ENCODE peak calls at places on chromosome 17, in five cellular contexts. One of them, this sample, is unnamed.

GRCh38 chr17:79691931-79692330 is 38.8 kb upstream of the ENPP7 start:
- DNase-seq in SK-N-SH: no peak
- DNase-seq in GM12878: no peak
- DNase-seq in H1: no peak
- DNase-seq in K562: no peak
- DNase-seq in this sample: no peak

GRCh38 chr17:78888911-78889496 is 14.0 kb downstream of the CEP295NL start:
- DNase-seq in SK-N-SH: no peak
- DNase-seq in GM12878: no peak
- DNase-seq in H1: no peak
- DNase-seq in K562: no peak
- DNase-seq in this sample: no peak

GRCh38 chr17:42518046-42518754 is 17.8 kb upstream of the NAGLU start:
- DNase-seq in H1: no peak
- DNase-seq in K562: peak
- DNase-seq in SK-N-SH: no peak
- DNase-seq in GM12878: no peak
- DNase-seq in this sample: no peak

GRCh38 chr17:77717941-77718668 is 240.4 kb upstream of the TNRC6C start:
- DNase-seq in H1: no peak
- DNase-seq in GM12878: no peak
- DNase-seq in K562: no peak
- DNase-seq in SK-N-SH: no peak
- DNase-seq in this sample: peak

GRCh38 chr17:1888741-1889140 is 58.9 kb downstream of the RPA1 start:
- DNase-seq in GM12878: no peak
- DNase-seq in K562: no peak
- DNase-seq in H1: no peak
- DNase-seq in SK-N-SH: no peak
- DNase-seq in this sample: no peak

GRCh38 chr17:38415250-38416194 is 12.7 kb upstream of the ARHGAP23 start:
- DNase-seq in SK-N-SH: no peak
- DNase-seq in GM12878: peak
- DNase-seq in K562: no peak
- DNase-seq in H1: no peak
- DNase-seq in this sample: peak

GRCh38 chr17:42980766-42981397 is 517 bp downstream of the RUNDC1 start:
- DNase-seq in K562: peak
- DNase-seq in SK-N-SH: peak
- DNase-seq in H1: no peak
- DNase-seq in GM12878: peak
- DNase-seq in this sample: peak

GRCh38 chr17:48595107-48595999 is 1.8 kb upstream of the HOXB5 start:
- DNase-seq in H1: no peak
- DNase-seq in SK-N-SH: no peak
- DNase-seq in GM12878: no peak
- DNase-seq in K562: no peak
- DNase-seq in this sample: no peak

GRCh38 chr17:44924107-44924544 is 8.8 kb upstream of the GFAP start:
- DNase-seq in GM12878: no peak
- DNase-seq in K562: no peak
- DNase-seq in SK-N-SH: no peak
- DNase-seq in H1: no peak
- DNase-seq in this sample: no peak

GRCh38 chr17:41101586-41102259 is at the start of gene KRTAP4-16:
- DNase-seq in GM12878: no peak
- DNase-seq in SK-N-SH: no peak
- DNase-seq in K562: no peak
- DNase-seq in H1: no peak
- DNase-seq in this sample: no peak

GRCh38 chr17:43530303-43531081 is 15.6 kb downstream of the ETV4 start:
- DNase-seq in SK-N-SH: no peak
- DNase-seq in K562: peak
- DNase-seq in H1: peak
- DNase-seq in GM12878: no peak
- DNase-seq in this sample: peak

GRCh38 chr17:74957935-74958549 is 14.5 kb downstream of the HID1 start:
- DNase-seq in SK-N-SH: peak
- DNase-seq in H1: no peak
- DNase-seq in GM12878: no peak
- DNase-seq in K562: peak
- DNase-seq in this sample: peak

GRCh38 chr17:13984956-13985355 is 84.3 kb upstream of the COX10 start:
- DNase-seq in K562: no peak
- DNase-seq in GM12878: no peak
- DNase-seq in SK-N-SH: peak
- DNase-seq in H1: no peak
- DNase-seq in this sample: no peak

GRCh38 chr17:44850612-44851011 is 2.9 kb downstream of the HIGD1B start:
- DNase-seq in GM12878: no peak
- DNase-seq in SK-N-SH: no peak
- DNase-seq in H1: no peak
- DNase-seq in K562: no peak
- DNase-seq in this sample: no peak

GRCh38 chr17:47978324-47978723 is 7.4 kb downstream of the CDK5RAP3 start:
- DNase-seq in K562: peak
- DNase-seq in H1: no peak
- DNase-seq in GM12878: no peak
- DNase-seq in SK-N-SH: peak
- DNase-seq in this sample: peak

GRCh38 chr17:44928950-44929720 is 13.8 kb upstream of the GFAP start:
- DNase-seq in H1: no peak
- DNase-seq in SK-N-SH: no peak
- DNase-seq in GM12878: no peak
- DNase-seq in K562: no peak
- DNase-seq in this sample: no peak

GRCh38 chr17:6576038-6576437 is 19.7 kb upstream of the PITPNM3 start:
- DNase-seq in SK-N-SH: no peak
- DNase-seq in H1: no peak
- DNase-seq in GM12878: no peak
- DNase-seq in K562: no peak
- DNase-seq in this sample: no peak

GRCh38 chr17:82772026-82772425 is 20.2 kb downstream of the TBCD start:
- DNase-seq in SK-N-SH: no peak
- DNase-seq in GM12878: no peak
- DNase-seq in H1: no peak
- DNase-seq in K562: no peak
- DNase-seq in this sample: peak

GRCh38 chr17:32852811-32853210 is 24.1 kb downstream of the MYO1D start:
- DNase-seq in SK-N-SH: no peak
- DNase-seq in H1: no peak
- DNase-seq in K562: no peak
- DNase-seq in GM12878: no peak
- DNase-seq in this sample: no peak

GRCh38 chr17:17808706-17809432 is 27.9 kb downstream of the SREBF1 start:
- DNase-seq in GM12878: no peak
- DNase-seq in K562: no peak
- DNase-seq in H1: no peak
- DNase-seq in SK-N-SH: no peak
- DNase-seq in this sample: no peak

GRCh38 chr17:17807440-17807839 is 29.3 kb downstream of the SREBF1 start:
- DNase-seq in GM12878: no peak
- DNase-seq in SK-N-SH: no peak
- DNase-seq in H1: no peak
- DNase-seq in K562: no peak
- DNase-seq in this sample: no peak

GRCh38 chr17:17811381-17812210 is 25.2 kb downstream of the SREBF1 start:
- DNase-seq in SK-N-SH: no peak
- DNase-seq in H1: no peak
- DNase-seq in GM12878: no peak
- DNase-seq in K562: no peak
- DNase-seq in this sample: peak

GRCh38 chr17:17810374-17811248 is 26.2 kb downstream of the SREBF1 start:
- DNase-seq in K562: no peak
- DNase-seq in GM12878: no peak
- DNase-seq in SK-N-SH: no peak
- DNase-seq in H1: no peak
- DNase-seq in this sample: no peak

DNA sequence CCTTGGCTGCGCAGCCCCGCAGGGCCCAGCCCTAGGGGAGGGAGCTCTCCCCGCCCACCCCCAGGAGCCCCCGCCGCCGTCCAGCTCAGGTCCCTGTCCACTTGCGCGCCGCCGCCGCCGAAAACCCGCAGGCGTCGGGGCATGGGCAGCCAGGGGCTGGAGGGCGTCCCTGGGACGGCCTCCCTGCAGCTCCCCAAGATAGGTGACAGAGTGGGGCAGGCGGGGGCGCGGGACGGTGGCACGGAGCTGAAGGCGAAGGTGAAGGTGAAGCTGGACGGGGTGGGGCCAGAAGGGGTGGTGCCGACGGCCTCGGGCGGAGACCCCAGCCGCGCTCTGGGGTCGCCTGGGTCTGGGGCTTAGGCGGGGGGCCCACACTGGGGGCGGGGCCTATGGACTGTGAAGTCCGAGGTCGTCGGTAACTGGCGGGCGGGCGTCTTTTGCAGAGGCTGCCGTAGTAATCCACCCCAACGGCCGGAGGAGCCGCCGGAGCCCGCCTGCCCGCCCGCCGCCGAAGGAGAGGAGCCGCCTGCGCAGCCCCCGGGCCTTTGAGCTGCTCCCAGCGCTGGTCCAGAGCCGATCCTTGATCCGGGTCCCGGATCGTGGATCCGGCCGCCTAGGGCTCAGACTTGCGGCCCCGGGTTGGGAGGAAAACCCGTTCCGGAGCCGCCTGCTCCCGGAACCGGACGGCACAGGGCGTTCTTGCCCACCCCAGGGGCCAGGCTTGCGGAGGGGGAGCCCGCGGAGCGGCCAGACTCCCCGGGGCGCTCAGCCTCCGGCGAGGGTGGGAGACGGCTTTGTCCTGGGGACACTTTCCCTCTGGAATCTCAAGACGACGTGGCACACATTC is 27.0 kb downstream of the SREBF1 start:
- DNase-seq in H1: peak
- DNase-seq in K562: no peak
- DNase-seq in GM12878: no peak
- DNase-seq in SK-N-SH: peak
- DNase-seq in this sample: no peak
- H3K27ac ChIP-seq in H1: no peak
- H3K27ac ChIP-seq in K562: no peak
- H3K27ac ChIP-seq in GM12878: no peak
- H3K27ac ChIP-seq in SK-N-SH: peak
- H3K27ac ChIP-seq in this sample: no peak

GRCh38 chr17:31653710-31654109 is 205.3 kb downstream of the COPRS start:
- DNase-seq in H1: no peak
- DNase-seq in SK-N-SH: no peak
- DNase-seq in K562: no peak
- DNase-seq in GM12878: no peak
- DNase-seq in this sample: no peak

GRCh38 chr17:31649302-31649701 is 209.7 kb downstream of the COPRS start:
- DNase-seq in SK-N-SH: no peak
- DNase-seq in GM12878: no peak
- DNase-seq in H1: no peak
- DNase-seq in K562: no peak
- DNase-seq in this sample: no peak

GRCh38 chr17:31650756-31651520 is 208.1 kb downstream of the COPRS start:
- DNase-seq in H1: no peak
- DNase-seq in SK-N-SH: no peak
- DNase-seq in K562: no peak
- DNase-seq in GM12878: no peak
- DNase-seq in this sample: no peak

GRCh38 chr17:31657876-31658275 is 201.2 kb downstream of the COPRS start:
- DNase-seq in K562: no peak
- DNase-seq in GM12878: no peak
- DNase-seq in H1: no peak
- DNase-seq in SK-N-SH: no peak
- DNase-seq in this sample: no peak

DNA sequence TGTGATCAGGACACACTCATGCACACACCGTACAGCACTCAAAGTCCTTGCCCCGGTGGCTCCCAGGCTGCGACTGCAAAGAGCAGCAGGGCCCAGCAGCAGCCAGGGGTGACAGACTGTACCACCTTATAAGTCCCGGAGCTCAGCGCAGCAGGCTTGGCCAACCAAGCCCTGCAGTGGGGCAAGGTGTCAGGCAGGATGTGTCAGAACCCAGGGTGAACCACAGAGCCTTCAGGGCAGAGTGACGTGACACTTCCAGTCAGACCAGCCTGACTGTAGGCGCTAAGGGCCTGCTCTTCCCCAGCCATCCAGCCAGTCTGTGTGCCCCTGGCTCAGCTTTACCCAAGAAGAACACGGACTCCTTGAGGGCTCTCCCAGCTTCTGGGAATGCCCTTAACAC is 204.1 kb downstream of the COPRS start:
- DNase-seq in GM12878: no peak
- DNase-seq in SK-N-SH: no peak
- DNase-seq in H1: no peak
- DNase-seq in K562: no peak
- DNase-seq in this sample: no peak
- TF ChIP-seq TAF1 in GM12878: no peak
- TF ChIP-seq TAF1 in SK-N-SH: no peak
- TF ChIP-seq TAF1 in H1: no peak
- TF ChIP-seq TAF1 in K562: no peak
- TF ChIP-seq TAF1 in this sample: no peak

DNA sequence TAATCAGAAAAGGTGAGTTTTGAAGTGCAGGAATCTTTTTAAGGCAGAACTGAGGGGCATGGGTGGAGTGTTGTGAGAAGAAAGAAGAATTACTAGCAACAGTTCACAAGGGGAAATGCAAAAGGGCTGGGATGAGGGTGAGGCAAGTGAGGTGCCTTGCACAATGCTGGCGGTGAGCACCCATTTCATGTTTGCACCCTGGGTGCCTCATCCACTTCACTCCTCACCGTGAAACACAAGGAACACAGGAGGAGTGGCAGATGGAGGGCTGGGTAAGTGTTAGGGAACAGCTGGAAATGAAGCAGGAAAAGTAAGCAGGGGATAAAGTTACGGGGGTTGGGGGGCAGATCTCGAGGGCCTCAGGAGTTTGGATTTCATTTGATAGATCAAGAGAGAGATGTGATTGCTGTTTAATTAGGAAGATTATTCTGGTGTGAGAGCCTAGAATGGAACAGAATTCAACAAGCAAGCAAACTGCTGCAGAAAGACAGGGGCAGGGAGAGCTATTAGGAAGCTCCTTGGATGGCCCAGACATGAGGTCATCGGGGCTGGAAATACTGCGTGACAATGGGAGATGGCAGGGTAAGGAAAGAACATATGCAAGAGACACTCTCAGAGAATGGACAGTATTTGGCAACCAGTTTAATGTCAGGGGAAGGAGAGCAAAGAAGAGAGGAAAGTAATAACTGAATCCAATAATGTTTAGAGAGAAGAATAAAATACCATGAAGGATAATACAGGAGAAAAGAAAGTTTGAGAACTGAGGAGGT is 8.3 kb upstream of the HEATR6 start:
- DNase-seq in H1: peak
- DNase-seq in K562: no peak
- DNase-seq in GM12878: no peak
- DNase-seq in SK-N-SH: no peak
- DNase-seq in this sample: no peak
- H3K27ac ChIP-seq in H1: no peak
- H3K27ac ChIP-seq in K562: no peak
- H3K27ac ChIP-seq in GM12878: no peak
- H3K27ac ChIP-seq in SK-N-SH: no peak
- H3K27ac ChIP-seq in this sample: no peak

DNA sequence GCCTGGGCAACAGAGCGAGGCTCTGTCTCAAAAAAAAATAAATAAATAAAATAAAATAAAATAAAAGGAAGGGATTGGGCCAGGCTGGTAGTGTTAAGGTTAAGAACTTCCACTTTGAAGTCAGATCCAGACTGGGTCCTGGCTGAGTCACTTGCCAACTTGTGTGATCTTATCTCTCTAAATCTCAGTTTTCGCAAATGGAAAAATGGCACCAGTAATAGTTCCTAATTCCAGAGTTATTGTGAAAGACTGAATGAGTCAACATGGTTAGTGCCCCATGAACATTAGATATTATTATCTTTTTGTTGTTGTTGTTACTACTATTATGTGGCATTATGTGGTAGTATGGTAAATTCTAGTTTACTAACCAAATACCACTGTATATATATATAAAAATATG is 188.0 kb upstream of the AXIN2 start:
- DNase-seq in H1: no peak
- DNase-seq in GM12878: no peak
- DNase-seq in K562: no peak
- DNase-seq in SK-N-SH: no peak
- DNase-seq in this sample: peak
- TF ChIP-seq TAF1 in H1: no peak
- TF ChIP-seq TAF1 in GM12878: no peak
- TF ChIP-seq TAF1 in K562: no peak
- TF ChIP-seq TAF1 in SK-N-SH: no peak
- TF ChIP-seq TAF1 in this sample: no peak

This sample was measured in HepG2.